ENCODE peak calls at places on chromosome 17, in nine cellular contexts. O, P, G, J, Q, B, W, S and L are unnamed samples.

GRCh38 chr17:42904110-42904469 is 3.5 kb downstream of the G6PC1 start:
- DNase-seq in O (no peak), P (no peak), G (no peak), J (no peak), Q (no peak), B (no peak), W (no peak), S (no peak), L (no peak)

GRCh38 chr17:57408064-57408811 is 151.9 kb downstream of the MSI2 start:
- DNase-seq in O (no peak), P (no peak), G (no peak), J (no peak), Q (no peak), B (no peak), W (peak), S (peak), L (no peak)

GRCh38 chr17:77516902-77517301 is 376.1 kb downstream of the SEC14L1 start:
- DNase-seq in O (no peak), P (no peak), G (no peak), J (no peak), Q (no peak), B (peak), W (no peak), S (no peak), L (peak)

GRCh38 chr17:72219824-72220473 is 99.1 kb downstream of the SOX9 start:
- DNase-seq in O (no peak), P (no peak), G (no peak), J (no peak), Q (no peak), B (no peak), W (no peak), S (no peak), L (no peak)

GRCh38 chr17:40901981-40902862 is 17.2 kb upstream of the KRT20 start:
- DNase-seq in O (no peak), P (no peak), G (no peak), J (no peak), Q (no peak), B (peak), W (no peak), S (peak), L (no peak)

GRCh38 chr17:38564254-38564605 is 41.5 kb downstream of the SRCIN1 start:
- DNase-seq in O (no peak), P (no peak), G (no peak), J (no peak), Q (no peak), B (no peak), W (no peak), S (no peak), L (no peak)

GRCh38 chr17:19345486-19346350 is 16.8 kb downstream of the B9D1 start:
- DNase-seq in O (no peak), P (no peak), G (no peak), J (no peak), Q (no peak), B (no peak), W (no peak), S (no peak), L (no peak)

GRCh38 chr17:4497101-4497824 is 1.4 kb upstream of the SPNS2 start:
- DNase-seq in O (no peak), P (no peak), G (no peak), J (no peak), Q (no peak), B (peak), W (peak), S (no peak), L (no peak)

GRCh38 chr17:44754276-44754675 is 4.5 kb upstream of the ADAM11 start:
- DNase-seq in O (no peak), P (no peak), G (no peak), J (no peak), Q (no peak), B (no peak), W (no peak), S (no peak), L (no peak)

GRCh38 chr17:39208136-39208535 is 8.1 kb downstream of the RPL19 start:
- DNase-seq in O (no peak), P (no peak), G (no peak), J (no peak), Q (no peak), B (no peak), W (peak), S (no peak), L (no peak)

GRCh38 chr17:48752399-48753288 is 24.1 kb upstream of the HOXB13 start:
- DNase-seq in O (no peak), P (no peak), G (no peak), J (no peak), Q (no peak), B (peak), W (no peak), S (no peak), L (no peak)

GRCh38 chr17:57982452-57983170 is 5.4 kb downstream of the VEZF1 start:
- DNase-seq in O (no peak), P (no peak), G (no peak), J (no peak), Q (no peak), B (no peak), W (no peak), S (no peak), L (no peak)

GRCh38 chr17:78951967-78952551 is 26.9 kb upstream of the TIMP2 start:
- DNase-seq in O (no peak), P (no peak), G (no peak), J (no peak), Q (no peak), B (peak), W (no peak), S (no peak), L (no peak)

GRCh38 chr17:78935419-78936323 is 10.5 kb upstream of the TIMP2 start:
- DNase-seq in O (no peak), P (peak), G (no peak), J (no peak), Q (no peak), B (peak), W (no peak), S (peak), L (no peak)

GRCh38 chr17:83079766-83080616 is 582 bp downstream of the METRNL start:
- DNase-seq in O (no peak), P (no peak), G (no peak), J (no peak), Q (no peak), B (no peak), W (peak), S (no peak), L (peak)

GRCh38 chr17:69147460-69147859 is 5.8 kb upstream of the ABCA6 start:
- DNase-seq in O (no peak), P (no peak), G (no peak), J (no peak), Q (no peak), B (no peak), W (no peak), S (no peak), L (no peak)

GRCh38 chr17:80676564-80676963 is 131.9 kb downstream of the RPTOR start:
- DNase-seq in O (no peak), P (no peak), G (no peak), J (no peak), Q (no peak), B (no peak), W (no peak), S (no peak), L (no peak)

GRCh38 chr17:81517009-81517338 is 4.4 kb upstream of the ACTG1 start:
- DNase-seq in O (no peak), P (no peak), G (no peak), J (no peak), Q (no peak), B (no peak), W (no peak), S (no peak), L (no peak)

GRCh38 chr17:11330871-11331270 is 89.9 kb downstream of the SHISA6 start:
- DNase-seq in O (no peak), P (peak), G (no peak), J (no peak), Q (no peak), B (peak), W (no peak), S (no peak), L (no peak)

GRCh38 chr17:21301593-21302550 is 17.4 kb downstream of the MAP2K3 start:
- DNase-seq in O (no peak), P (no peak), G (no peak), J (no peak), Q (no peak), B (no peak), W (no peak), S (no peak), L (no peak)

GRCh38 chr17:13594310-13594709 is 7.4 kb downstream of the HS3ST3A1 start:
- DNase-seq in O (no peak), P (no peak), G (no peak), J (no peak), Q (no peak), B (peak), W (no peak), S (no peak), L (no peak)

GRCh38 chr17:65297384-65297783 is 160.2 kb downstream of the RGS9 start:
- DNase-seq in O (no peak), P (no peak), G (no peak), J (no peak), Q (no peak), B (peak), W (no peak), S (no peak), L (no peak)

GRCh38 chr17:229130-229944 is 47.9 kb upstream of the DOC2B start:
- DNase-seq in O (no peak), P (peak), G (no peak), J (no peak), Q (no peak), B (no peak), W (no peak), S (no peak), L (no peak)

GRCh38 chr17:4101127-4101798 is 41.6 kb downstream of the ZZEF1 start:
- DNase-seq in O (no peak), P (no peak), G (peak), J (no peak), Q (no peak), B (peak), W (no peak), S (no peak), L (peak)